ENCODE peak calls at places on chromosomes 7 and 10, in seven cellular contexts. Z, M, P, R, U, L and O are unnamed samples. For H3K4me1, the result is how much of the 10 kb centered on the place peaks cover.

GRCh38 chr10:23157691-23158369 is 34.3 kb upstream of the PTF1A start:
- DNase-seq in U (no peak), R (peak), M (no peak), P (no peak), L (no peak), Z (peak), O (peak)

GRCh38 chr10:15245530-15245929 is 77.0 kb upstream of the NMT2 start:
- DNase-seq in M (no peak), L (no peak), R (peak), Z (peak), U (no peak), P (no peak), O (peak)

GRCh38 chr10:63236113-63236935 is 103.2 kb downstream of the NRBF2 start:
- DNase-seq in R (peak), L (no peak), Z (no peak), U (no peak), M (no peak), P (no peak), O (peak)

GRCh38 chr7:30169585-30169978 is 34.8 kb downstream of the MTURN start:
- DNase-seq in U (no peak), M (no peak), L (no peak), P (no peak), R (no peak), Z (no peak), O (no peak)

GRCh38 chr10:113056468-113057021 is 106.5 kb downstream of the TCF7L2 start:
- DNase-seq in L (no peak), M (peak), R (peak), P (no peak), Z (no peak), U (no peak), O (no peak)

GRCh38 chr7:74462707-74463100 is 9.0 kb downstream of the GTF2IRD1 start:
- DNase-seq in L (no peak), U (no peak), M (no peak), R (no peak), P (no peak), Z (no peak), O (no peak)

GRCh38 chr10:18312385-18313145 is 172.3 kb downstream of the CACNB2 start:
- DNase-seq in U (no peak), M (no peak), P (no peak), L (no peak), R (peak), Z (peak), O (peak)

GRCh38 chr10:119735451-119735850 is 9.6 kb downstream of the INPP5F start:
- DNase-seq in Z (no peak), U (no peak), L (no peak), P (no peak), M (no peak), R (no peak), O (no peak)

GRCh38 chr7:102073931-102074880 is 212.5 kb upstream of the SH2B2 start:
- DNase-seq in P (no peak), R (no peak), M (no peak), U (peak), L (no peak), Z (no peak), O (no peak)

GRCh38 chr7:132168239-132168638 is 408.0 kb downstream of the PLXNA4 start:
- DNase-seq in L (no peak), R (no peak), U (no peak), Z (no peak), P (no peak), M (no peak), O (no peak)

GRCh38 chr7:12475362-12476063 is 71.8 kb upstream of the VWDE start:
- DNase-seq in Z (no peak), L (no peak), M (no peak), P (no peak), U (no peak), R (peak), O (no peak)

GRCh38 chr7:158743219-158743618 is 38.6 kb upstream of the NCAPG2 start:
- DNase-seq in R (no peak), M (no peak), U (no peak), P (no peak), Z (no peak), L (no peak), O (no peak)

GRCh38 chr10:44968101-44968886 is 8.7 kb downstream of the RASSF4 start:
- DNase-seq in Z (peak), P (no peak), L (peak), M (peak), U (no peak), R (peak), O (peak)

GRCh38 chr10:35565602-35566061 is 39.5 kb upstream of the GJD4 start:
- DNase-seq in M (no peak), U (no peak), P (no peak), Z (no peak), L (no peak), R (peak), O (no peak)

GRCh38 chr7:10998984-10999757 is 25.5 kb downstream of the PHF14 start:
- DNase-seq in L (no peak), U (no peak), R (no peak), M (no peak), Z (no peak), P (no peak), O (no peak)

GRCh38 chr7:30225863-30226361 is 58.5 kb upstream of the ZNRF2 start:
- DNase-seq in R (peak), L (peak), M (peak), P (peak), U (peak), Z (peak), O (no peak)

GRCh38 chr7:19561121-19561805 is 147.6 kb downstream of the POLR1F start:
- DNase-seq in R (peak), Z (no peak), M (no peak), U (no peak), P (no peak), L (no peak), O (no peak)

GRCh38 chr7:111232249-111233084 is 141.5 kb downstream of the LRRN3 start:
- DNase-seq in P (no peak), M (no peak), L (no peak), Z (no peak), R (peak), U (no peak), O (no peak)

GRCh38 chr7:87933953-87934698 is at the start of gene ADAM22:
- DNase-seq in L (peak), Z (peak), R (peak), M (peak), U (peak), P (peak), O (peak)

GRCh38 chr10:23523251-23523650 is 84.4 kb downstream of the OTUD1 start:
- DNase-seq in U (no peak), L (no peak), Z (no peak), M (no peak), P (no peak), R (no peak), O (no peak)

GRCh38 chr10:117334075-117334474 is 41.2 kb downstream of the PDZD8 start:
- DNase-seq in M (no peak), Z (no peak), L (no peak), P (no peak), U (no peak), R (peak), O (no peak)

GRCh38 chr10:36446873-36447272 is 678.5 kb upstream of the ANKRD30A start:
- DNase-seq in R (peak), P (peak), M (peak), U (no peak), Z (no peak), L (no peak), O (no peak)

GRCh38 chr7:3260425-3260762 is 40.7 kb upstream of the SDK1 start:
- DNase-seq in R (peak), Z (no peak), P (no peak), M (no peak), L (no peak), U (no peak), O (no peak)

GRCh38 chr7:36895112-36895511 is 170.8 kb upstream of the AOAH start:
- DNase-seq in L (no peak), U (no peak), R (peak), M (no peak), Z (no peak), P (no peak), O (no peak)

GRCh38 chr10:87545783-87546182 is 41.1 kb downstream of the MINPP1 start:
- DNase-seq in U (no peak), P (no peak), L (no peak), M (no peak), R (no peak), Z (no peak), O (no peak)
- H3K4me3 ChIP-seq in U (no peak), P (no peak), L (no peak), M (no peak), R (no peak), Z (no peak), O (no peak)

GRCh38 chr7:100088095-100088620 is 611 bp upstream of the COPS6 start:
- DNase-seq in L (no peak), U (no peak), Z (peak), M (no peak), P (no peak), R (no peak), O (no peak)

GRCh38 chr7:100087055-100087750 is 1.6 kb upstream of the COPS6 start:
- DNase-seq in L (no peak), R (peak), Z (no peak), U (no peak), P (no peak), M (no peak), O (no peak)

GRCh38 chr7:100089458-100090201 is 861 bp downstream of the COPS6 start:
- DNase-seq in Z (no peak), P (no peak), M (no peak), R (no peak), U (no peak), L (no peak), O (no peak)

GRCh38 chr7:100090527-100091410 is 2.0 kb downstream of the COPS6 start:
- DNase-seq in Z (no peak), R (no peak), M (no peak), L (no peak), U (no peak), P (no peak), O (peak)

DNA sequence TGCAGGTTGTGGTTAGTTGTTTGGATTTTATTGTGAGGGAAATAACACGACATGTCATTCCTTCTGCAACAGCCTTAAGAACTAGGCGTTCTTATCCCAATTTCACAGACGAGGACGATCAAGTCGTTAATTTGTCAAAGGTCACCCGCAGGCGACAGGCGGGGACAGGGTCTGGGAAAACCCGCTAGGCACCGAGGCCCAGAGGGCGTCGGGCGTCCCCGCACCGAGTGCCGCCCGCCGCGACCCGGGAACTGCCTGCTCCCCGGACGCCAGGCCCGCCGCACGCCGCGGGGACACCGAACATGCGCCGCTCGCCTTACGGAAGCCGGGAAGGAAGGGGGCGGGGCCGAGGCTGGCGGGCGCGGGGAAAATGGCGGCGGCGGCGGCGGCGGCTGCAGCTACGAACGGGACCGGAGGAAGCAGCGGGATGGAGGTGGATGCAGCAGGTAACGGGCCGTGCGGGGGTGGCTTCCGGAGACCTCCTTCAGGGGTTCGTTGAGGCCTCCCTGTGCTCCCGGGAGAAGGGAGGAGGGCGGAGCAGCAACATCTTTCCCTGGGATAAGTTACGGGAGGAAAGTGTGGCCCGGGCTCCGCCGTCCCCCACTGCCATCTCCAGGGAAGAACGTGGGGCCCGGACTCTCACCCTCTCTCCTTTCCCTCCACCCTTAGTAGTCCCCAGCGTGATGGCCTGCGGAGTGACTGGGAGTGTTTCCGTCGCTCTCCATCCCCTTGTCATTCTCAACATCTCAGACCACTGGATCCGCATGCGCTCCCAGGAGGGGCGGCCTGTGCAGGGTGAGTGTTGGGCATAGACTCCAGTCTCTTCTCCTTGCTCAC is at the start of gene COPS6:
- DNase-seq in P (peak), R (peak), L (peak), M (peak), U (peak), Z (peak), O (peak)
- H3K4me1 ChIP-seq in P (under half), R (under half), L (under half), M (under half), U (under half), Z (under half), O (under half)

DNA sequence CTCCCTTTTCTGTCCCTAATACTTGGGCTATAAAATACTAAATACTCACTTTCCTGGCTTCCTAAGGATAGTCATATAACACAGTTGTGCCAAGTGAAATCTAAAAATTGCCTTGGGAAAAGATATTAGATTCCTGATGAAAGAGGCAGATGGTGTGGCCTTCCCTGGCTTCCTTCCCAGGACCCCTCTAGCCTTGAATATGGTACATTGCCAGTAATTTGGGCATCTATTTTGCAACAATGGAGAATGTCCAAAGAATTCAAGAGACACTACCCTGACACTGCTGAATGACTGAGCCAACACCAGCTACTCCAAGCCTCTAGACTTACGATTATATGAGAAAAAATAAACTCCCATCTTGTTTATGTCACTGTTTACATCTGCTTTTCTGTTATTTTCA is 17.9 kb downstream of the COPG2 start:
- DNase-seq in P (no peak), M (no peak), L (no peak), R (peak), U (no peak), Z (no peak), O (no peak)
- H3K4me3 ChIP-seq in P (no peak), M (no peak), L (no peak), R (no peak), U (no peak), Z (no peak), O (no peak)

GRCh38 chr10:33178026-33178755 is 156.3 kb downstream of the NRP1 start:
- DNase-seq in U (no peak), L (no peak), R (no peak), M (no peak), P (no peak), Z (no peak), O (no peak)
- H3K4me1 ChIP-seq in U (under half), L (under half), R (under half), M (under half), P (under half), Z (under half), O (under half)

GRCh38 chr7:43247757-43248156 is 135.3 kb downstream of the HECW1 start:
- DNase-seq in Z (no peak), P (no peak), L (no peak), R (no peak), U (no peak), M (no peak), O (no peak)
- H3K4me3 ChIP-seq in Z (no peak), P (no peak), L (no peak), R (no peak), U (no peak), M (no peak), O (no peak)